ENCODE peak calls at places on chromosomes 4 and X, in seven cellular contexts. T is AG10803, U is fibroblast of the aortic adventitia, K is choroid plexus epithelial cell, Z is hepatocyte, F is DND-41, Q is stomach. R is an unnamed sample.

GRCh38 chr4:71785957-71786356 is 2.1 kb upstream of the GC start:
- DNase-seq in Q (no peak), K (no peak), Z (no peak), T (no peak), F (no peak), U (peak; percentile 4), R (no peak)

GRCh38 chrX:9670136-9670905 is 95.3 kb downstream of the GPR143 start:
- DNase-seq in K (peak; percentile 56), Z (no peak), U (peak; percentile 62), T (peak; percentile 23), F (no peak), Q (no peak), R (no peak)

GRCh38 chrX:14948701-14949100 is 75.5 kb downstream of the MOSPD2 start:
- DNase-seq in Q (no peak), F (no peak), T (peak; percentile 10), Z (no peak), U (no peak), K (peak; percentile 29), R (no peak)

GRCh38 chr4:32768664-32769389 is 2048.7 kb downstream of the PCDH7 start:
- DNase-seq in T (no peak), U (no peak), Q (no peak), F (no peak), Z (peak; percentile 22), K (no peak), R (no peak)

GRCh38 chr4:142408003-142408441 is 438.1 kb downstream of the INPP4B start:
- DNase-seq in U (peak; percentile 79), T (peak; percentile 84), Z (no peak), K (peak; percentile 61), Q (no peak), F (no peak), R (no peak)

GRCh38 chr4:10011885-10012284 is 9.4 kb downstream of the SLC2A9 start:
- DNase-seq in Z (no peak), U (no peak), K (no peak), Q (no peak), F (no peak), T (no peak), R (no peak)

GRCh38 chr4:67344594-67345380 is 200.5 kb downstream of the CENPC start:
- DNase-seq in T (no peak), U (no peak), Z (no peak), Q (no peak), K (no peak), F (no peak), R (no peak)

GRCh38 chr4:47933798-47934197 is 19.4 kb upstream of the NFXL1 start:
- DNase-seq in T (peak; percentile 51), Q (no peak), Z (peak; percentile 58), U (peak; percentile 81), F (no peak), K (peak; percentile 79), R (peak; percentile 51)

GRCh38 chr4:38170800-38171199 is 210.6 kb downstream of the PTTG2 start:
- DNase-seq in Q (no peak), T (peak; percentile 59), U (peak; percentile 53), Z (no peak), K (no peak), F (no peak), R (no peak)

GRCh38 chr4:140130677-140131076 is 23.3 kb downstream of the MAML3 start:
- DNase-seq in Q (no peak), Z (no peak), U (peak; percentile 47), T (peak; percentile 58), F (no peak), K (peak; percentile 60), R (no peak)

GRCh38 chrX:150476183-150476699 is 92.2 kb upstream of the MTM1 start:
- DNase-seq in U (peak; percentile 77), F (no peak), Q (no peak), T (peak; percentile 43), K (peak; percentile 48), Z (no peak), R (no peak)

GRCh38 chr4:686371-687040 is 2.4 kb downstream of the SLC49A3 start:
- DNase-seq in U (no peak), T (no peak), Z (no peak), K (no peak), F (no peak), Q (no peak), R (no peak)

GRCh38 chrX:55488559-55489314 is 911 bp downstream of the USP51 start:
- DNase-seq in U (peak; percentile 19), F (peak; percentile 78), K (peak; percentile 68), Z (peak; percentile 71), Q (peak; percentile 62), T (peak; percentile 49), R (peak; percentile 60)

GRCh38 chrX:123425471-123425870 is 241.4 kb downstream of the GRIA3 start:
- DNase-seq in Q (no peak), U (peak; percentile 32), Z (no peak), K (peak; percentile 20), T (peak; percentile 34), F (no peak), R (no peak)

GRCh38 chr4:9804918-9805317 is 23.5 kb downstream of the DRD5 start:
- DNase-seq in Q (no peak), Z (no peak), U (no peak), T (no peak), K (peak; percentile 12), F (no peak), R (no peak)

GRCh38 chr4:109735566-109736454 is 5.9 kb upstream of the PLA2G12A start:
- DNase-seq in K (peak; percentile 41), U (peak; percentile 52), T (no peak), F (no peak), Z (peak; percentile 74), Q (no peak), R (no peak)

GRCh38 chrX:110001702-110002299 is 1.1 kb upstream of the TMEM164 start:
- DNase-seq in K (no peak), Z (no peak), F (no peak), T (no peak), U (no peak), Q (no peak), R (no peak)

GRCh38 chr4:56772134-56772533 is 49.4 kb downstream of the SPINK2 start:
- DNase-seq in K (no peak), T (no peak), U (no peak), F (no peak), Z (no peak), Q (no peak), R (no peak)

GRCh38 chrX:5681159-5681558 is 547.5 kb downstream of the NLGN4X start:
- DNase-seq in K (no peak), U (no peak), Q (no peak), Z (peak; percentile 21), F (no peak), T (peak; percentile 9), R (peak; percentile 1)
- TF ChIP-seq CTCF in K (no peak), U (no peak), Q (no peak), Z (peak; percentile 8), F (peak; percentile 56), T (peak; percentile 27), R (no peak)

DNA sequence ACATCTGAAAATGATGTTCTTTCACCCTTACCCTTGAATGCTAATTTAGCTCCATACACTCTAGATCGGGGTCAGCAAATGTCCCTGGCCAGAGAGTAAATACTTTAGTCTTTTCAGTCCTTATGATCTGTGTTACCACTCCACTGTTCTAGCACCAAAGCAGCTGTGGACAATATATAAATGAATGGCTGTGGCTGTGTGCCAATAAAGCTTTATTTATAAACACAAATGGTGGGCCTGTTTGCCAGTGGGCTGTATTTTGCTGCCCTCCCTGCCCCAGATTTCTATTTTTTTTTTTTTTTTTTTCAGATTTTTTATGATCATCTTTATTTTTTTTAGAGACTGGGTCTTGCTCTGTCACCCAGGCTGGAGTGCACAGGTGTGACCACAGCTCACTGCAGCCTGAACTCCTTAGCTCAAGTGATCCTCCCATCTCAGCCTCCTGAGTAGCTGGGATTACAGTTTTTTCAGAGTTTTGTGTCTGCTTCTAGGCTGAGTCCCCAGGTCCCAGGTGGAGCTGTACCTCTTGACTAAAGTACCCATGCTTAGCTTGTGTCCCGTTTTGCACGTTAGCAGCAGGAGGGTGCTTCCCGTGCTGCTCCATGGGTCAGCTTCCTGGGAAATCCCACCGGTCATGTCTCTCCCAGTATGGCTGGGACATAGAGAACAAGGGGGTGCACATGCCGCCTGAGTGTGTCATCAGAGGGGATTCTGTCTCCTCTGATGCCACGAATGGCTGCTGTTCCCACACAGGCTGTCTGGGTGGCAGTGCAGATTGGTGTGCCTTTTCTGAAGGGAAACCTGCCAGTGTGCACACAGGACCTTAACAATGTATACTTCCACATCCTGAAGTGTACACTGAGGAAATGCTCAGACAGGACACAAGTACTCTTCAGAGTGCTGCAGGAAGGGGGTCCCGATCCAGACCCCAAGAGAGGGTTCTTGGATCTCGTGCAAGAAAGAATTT is 16.0 kb upstream of the GRPEL1 start:
- DNase-seq in T (no peak), Q (no peak), K (no peak), U (no peak), F (no peak), Z (no peak), R (no peak)
- H3K4me3 ChIP-seq in T (no peak overlapping the region), Q (peak overlapping the region; percentile 3), K (peak overlapping the region; percentile 23), U (peak overlapping the region; percentile 9), F (no peak overlapping the region), Z (no peak overlapping the region), R (no peak overlapping the region)

GRCh38 chr4:40502936-40503335 is 126.7 kb downstream of the RBM47 start:
- DNase-seq in Z (no peak), Q (no peak), T (peak; percentile 14), F (no peak), K (no peak), U (no peak), R (peak; percentile 52)

GRCh38 chr4:40506492-40506891 is 123.2 kb downstream of the RBM47 start:
- DNase-seq in Z (no peak), Q (no peak), K (no peak), F (no peak), T (no peak), U (no peak), R (no peak)

GRCh38 chr4:40506066-40506465 is 123.6 kb downstream of the RBM47 start:
- DNase-seq in F (no peak), Z (peak; percentile 29), Q (no peak), K (no peak), T (no peak), U (no peak), R (no peak)

GRCh38 chr4:40511017-40511614 is 118.5 kb downstream of the RBM47 start:
- DNase-seq in F (no peak), K (no peak), Q (peak; percentile 85), U (no peak), Z (no peak), T (no peak), R (no peak)

GRCh38 chr4:40507977-40508376 is 121.7 kb downstream of the RBM47 start:
- DNase-seq in Z (peak; percentile 60), Q (no peak), U (no peak), F (no peak), T (no peak), K (no peak), R (no peak)
- TF ChIP-seq CTCF in Z (peak; percentile 31), Q (no peak), U (no peak), F (peak; percentile 26), T (no peak), K (no peak), R (no peak)

GRCh38 chrX:136496359-136496767 is 1.0 kb upstream of the HTATSF1 start:
- DNase-seq in K (no peak), Z (no peak), Q (no peak), T (no peak), U (no peak), F (no peak), R (no peak)

GRCh38 chrX:136495043-136495442 is 2.3 kb upstream of the HTATSF1 start:
- DNase-seq in K (no peak), Z (no peak), Q (no peak), F (no peak), U (no peak), T (no peak), R (no peak)

GRCh38 chrX:136496768-136497555 is 430 bp upstream of the HTATSF1 start:
- DNase-seq in U (peak; percentile 80), Z (peak; percentile 89), T (peak; percentile 79), F (peak; percentile 90), K (peak; percentile 88), Q (peak; percentile 75), R (peak; percentile 92)

GRCh38 chrX:136491832-136492231 is 4.1 kb downstream of the BRS3 start:
- DNase-seq in Q (no peak), K (no peak), T (no peak), Z (no peak), F (no peak), U (no peak), R (no peak)

GRCh38 chrX:136497556-136498048 is at the start of gene HTATSF1:
- DNase-seq in F (no peak), Q (peak; percentile 30), U (no peak), T (no peak), Z (no peak), K (no peak), R (no peak)
- H3K4me3 ChIP-seq in F (peak within 1 kb of the TSS; percentile 83), Q (peak within 1 kb of the TSS; percentile 74), U (peak within 1 kb of the TSS; percentile 77), T (peak within 1 kb of the TSS; percentile 75), Z (peak within 1 kb of the TSS; percentile 68), K (peak within 1 kb of the TSS; percentile 76), R (peak within 1 kb of the TSS; percentile 83)

R was measured in GM12865.